ENCODE peak calls at places on chromosomes 4 and X, in ten cellular contexts. W, M, U, B, G, Y, P, V, L and O are unnamed samples.

GRCh38 chrX:140360284-140360683 is 144.6 kb downstream of the SOX3 start:
- DNase-seq in W (no peak), M (no peak), U (no peak), B (no peak), G (no peak), Y (no peak), P (no peak), V (no peak), L (no peak), O (no peak)

GRCh38 chr4:83107636-83108035 is 6.9 kb downstream of the PLAC8 start:
- DNase-seq in W (no peak), M (no peak), U (no peak), B (peak), G (no peak), Y (no peak), P (no peak), V (no peak), L (no peak), O (no peak)

GRCh38 chr4:161419822-161420221 is 744.0 kb downstream of the FSTL5 start:
- DNase-seq in W (no peak), M (no peak), U (no peak), B (no peak), G (no peak), Y (no peak), P (no peak), V (no peak), L (no peak), O (no peak)

GRCh38 chrX:28312259-28312658 is 275.0 kb upstream of the IL1RAPL1 start:
- DNase-seq in W (no peak), M (no peak), U (no peak), B (no peak), G (no peak), Y (no peak), P (no peak), V (no peak), L (no peak), O (no peak)

GRCh38 chr4:89000844-89001360 is 56.1 kb downstream of the FAM13A start:
- DNase-seq in W (no peak), M (peak), U (no peak), B (no peak), G (no peak), Y (peak), P (no peak), V (no peak), L (no peak), O (no peak)

GRCh38 chrX:70553516-70553915 is 108.9 kb downstream of the DLG3 start:
- DNase-seq in W (no peak), M (no peak), U (no peak), B (no peak), G (no peak), Y (no peak), P (no peak), V (no peak), L (no peak), O (peak)

GRCh38 chr4:53592128-53592527 is 842 bp upstream of the LNX1 start:
- DNase-seq in W (no peak), M (no peak), U (no peak), B (no peak), G (no peak), Y (peak), P (no peak), V (no peak), L (no peak), O (no peak)

GRCh38 chrX:7985568-7985967 is 58.4 kb upstream of the PNPLA4 start:
- DNase-seq in W (no peak), M (no peak), U (no peak), B (no peak), G (no peak), Y (no peak), P (no peak), V (no peak), L (no peak), O (no peak)

GRCh38 chr4:154329939-154330338 is 161.7 kb downstream of the DCHS2 start:
- DNase-seq in W (peak), M (no peak), U (peak), B (no peak), G (no peak), Y (no peak), P (no peak), V (no peak), L (no peak), O (no peak)

GRCh38 chr4:150418757-150419410 is 163.1 kb upstream of the MAB21L2 start:
- DNase-seq in W (no peak), M (no peak), U (no peak), B (no peak), G (no peak), Y (no peak), P (no peak), V (no peak), L (no peak), O (no peak)

GRCh38 chr4:150423074-150423473 is 158.9 kb upstream of the MAB21L2 start:
- DNase-seq in W (no peak), M (no peak), U (no peak), B (no peak), G (peak), Y (no peak), P (no peak), V (no peak), L (no peak), O (no peak)

GRCh38 chr4:150421612-150422011 is 160.3 kb upstream of the MAB21L2 start:
- DNase-seq in W (no peak), M (no peak), U (no peak), B (no peak), G (no peak), Y (no peak), P (no peak), V (no peak), L (no peak), O (no peak)

GRCh38 chr4:150423503-150423902 is 158.4 kb upstream of the MAB21L2 start:
- DNase-seq in W (no peak), M (no peak), U (no peak), B (no peak), G (no peak), Y (no peak), P (no peak), V (no peak), L (no peak), O (no peak)

GRCh38 chr4:150419939-150420338 is 162.0 kb upstream of the MAB21L2 start:
- DNase-seq in W (no peak), M (no peak), U (no peak), B (no peak), G (no peak), Y (no peak), P (no peak), V (no peak), L (no peak), O (no peak)
- H3K4me3 ChIP-seq in W (no peak), M (no peak), U (no peak), B (no peak), G (no peak), Y (no peak), P (no peak), V (no peak), L (no peak), O (no peak)

GRCh38 chr4:25535278-25535677 is 120.4 kb upstream of the SLC34A2 start:
- DNase-seq in W (no peak), M (no peak), U (no peak), B (no peak), G (no peak), Y (peak), P (no peak), V (no peak), L (no peak), O (no peak)
- H3K4me3 ChIP-seq in W (no peak), M (no peak), U (no peak), B (no peak), G (no peak), Y (no peak), P (no peak), V (no peak), L (no peak), O (no peak)

DNA sequence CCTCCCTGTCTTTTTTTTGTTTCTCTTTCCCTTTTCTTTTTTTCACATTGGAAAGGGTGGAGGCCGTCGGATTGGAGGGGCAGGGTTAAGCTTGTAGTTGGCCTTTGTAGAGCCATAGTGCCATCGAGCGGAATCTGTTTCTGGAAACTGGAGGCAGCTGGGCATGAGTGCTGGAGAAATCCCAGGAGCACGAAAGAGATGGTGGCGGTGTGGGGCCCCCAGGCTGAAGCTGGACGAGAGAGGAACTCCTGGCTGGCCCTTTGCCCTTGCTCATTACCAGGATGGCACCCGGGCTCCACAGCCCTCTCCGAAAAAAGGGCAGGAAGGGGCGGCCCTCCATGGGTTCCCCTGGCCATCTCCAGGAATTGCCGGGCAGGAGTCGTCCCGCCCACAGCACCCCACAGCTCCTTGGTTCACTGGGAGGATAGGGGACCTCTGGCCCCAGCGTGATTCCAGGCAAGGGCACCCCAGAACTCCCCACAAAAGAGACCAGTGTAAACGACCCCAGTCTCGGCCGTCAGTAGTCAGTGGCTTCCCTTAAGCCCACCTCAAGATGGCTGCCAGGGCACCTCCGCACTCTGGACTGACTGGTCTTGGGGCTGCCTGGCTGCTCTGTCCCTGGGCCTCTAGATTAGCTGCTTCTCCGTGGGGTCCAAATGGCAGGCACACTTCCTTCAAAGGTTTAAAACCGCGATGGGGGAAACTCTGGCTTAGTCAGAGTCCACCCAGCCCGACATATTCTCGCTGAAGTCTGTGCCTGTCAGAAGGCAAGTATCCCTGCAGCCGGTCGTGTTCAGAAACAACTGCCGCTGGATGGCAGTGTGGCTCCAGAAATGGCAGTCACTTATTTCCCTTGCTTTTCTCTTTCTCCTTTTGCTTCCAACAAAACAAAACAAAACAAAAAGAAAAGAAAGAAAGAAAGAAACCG is 74.1 kb downstream of the NBDY start:
- DNase-seq in W (peak), M (peak), U (peak), B (peak), G (peak), Y (no peak), P (peak), V (peak), L (peak), O (no peak)
- H3K4me3 ChIP-seq in W (peak), M (no peak), U (peak), B (no peak), G (no peak), Y (peak), P (peak), V (peak), L (no peak), O (no peak)

DNA sequence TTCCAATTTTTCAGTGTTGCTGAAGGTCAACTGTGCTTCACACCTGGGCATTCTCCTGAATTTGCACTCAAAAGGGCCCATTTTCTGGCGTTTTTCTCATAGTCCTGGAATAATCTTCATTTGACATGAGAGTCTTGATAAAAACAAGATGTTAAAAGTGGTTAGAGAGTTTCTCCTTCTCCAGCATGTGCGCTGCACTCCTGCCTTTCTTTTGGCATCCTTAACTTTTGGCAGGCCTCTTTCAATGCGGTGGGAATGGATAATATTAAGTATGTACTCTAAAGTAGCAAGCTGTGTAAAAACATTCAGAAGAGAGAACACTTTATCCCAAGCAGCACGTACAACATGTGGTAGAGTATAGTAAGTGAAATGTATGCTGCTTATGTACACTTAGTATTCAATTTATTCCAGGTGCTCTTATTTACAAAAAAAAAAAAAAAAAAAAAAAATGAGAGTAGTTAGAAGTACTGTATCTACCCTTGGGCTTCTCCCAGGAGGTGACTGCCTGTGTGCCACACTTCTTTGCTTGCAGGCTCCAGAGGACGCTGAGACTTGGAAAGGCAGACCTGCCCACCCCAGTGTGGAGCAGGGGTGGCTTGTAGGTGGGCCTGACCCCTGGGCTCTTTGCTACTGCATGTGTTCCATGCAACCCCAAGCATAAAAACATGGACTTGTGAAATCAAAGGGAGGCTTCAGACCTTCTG is 3.9 kb downstream of the FGF2 start:
- DNase-seq in W (peak), M (no peak), U (no peak), B (no peak), G (no peak), Y (no peak), P (no peak), V (no peak), L (peak), O (no peak)
- H3K4me3 ChIP-seq in W (no peak), M (no peak), U (peak), B (no peak), G (no peak), Y (no peak), P (no peak), V (no peak), L (no peak), O (no peak)

GRCh38 chr4:39067031-39067430 is 5.0 kb downstream of the KLHL5 start:
- DNase-seq in W (no peak), M (no peak), U (no peak), B (no peak), G (no peak), Y (no peak), P (no peak), V (no peak), L (no peak), O (no peak)

GRCh38 chr4:39061450-39061849 is 582 bp upstream of the KLHL5 start:
- DNase-seq in W (no peak), M (no peak), U (no peak), B (no peak), G (no peak), Y (no peak), P (no peak), V (no peak), L (no peak), O (no peak)

GRCh38 chr4:39062499-39062898 is 467 bp downstream of the KLHL5 start:
- DNase-seq in W (peak), M (no peak), U (no peak), B (no peak), G (no peak), Y (no peak), P (no peak), V (no peak), L (no peak), O (no peak)

GRCh38 chr4:39066371-39066770 is 4.3 kb downstream of the KLHL5 start:
- DNase-seq in W (no peak), M (no peak), U (no peak), B (no peak), G (no peak), Y (no peak), P (no peak), V (no peak), L (no peak), O (no peak)

DNA sequence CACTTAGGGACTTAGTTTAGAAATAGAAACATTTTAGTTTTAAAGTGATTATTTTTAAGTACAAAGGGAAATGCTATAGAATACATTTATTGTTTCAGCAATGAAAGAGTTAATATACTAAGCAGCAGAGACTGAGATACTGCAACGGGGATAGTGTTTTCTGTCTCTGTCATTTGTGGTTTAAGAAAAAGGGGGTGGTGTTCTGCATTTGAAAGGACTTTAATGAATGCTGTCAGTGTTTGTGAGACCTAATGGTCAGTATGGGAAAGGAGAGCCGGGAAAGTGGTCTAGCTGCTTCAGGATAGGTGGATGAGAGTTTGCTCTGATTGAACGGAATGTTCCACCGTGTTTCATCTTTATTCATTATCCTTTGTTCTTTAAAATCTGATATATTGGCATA is at the start of gene KLHL5:
- DNase-seq in W (peak), M (no peak), U (no peak), B (no peak), G (no peak), Y (no peak), P (no peak), V (peak), L (no peak), O (no peak)
- H3K4me3 ChIP-seq in W (no peak), M (no peak), U (no peak), B (no peak), G (no peak), Y (no peak), P (no peak), V (peak), L (no peak), O (no peak)

DNA sequence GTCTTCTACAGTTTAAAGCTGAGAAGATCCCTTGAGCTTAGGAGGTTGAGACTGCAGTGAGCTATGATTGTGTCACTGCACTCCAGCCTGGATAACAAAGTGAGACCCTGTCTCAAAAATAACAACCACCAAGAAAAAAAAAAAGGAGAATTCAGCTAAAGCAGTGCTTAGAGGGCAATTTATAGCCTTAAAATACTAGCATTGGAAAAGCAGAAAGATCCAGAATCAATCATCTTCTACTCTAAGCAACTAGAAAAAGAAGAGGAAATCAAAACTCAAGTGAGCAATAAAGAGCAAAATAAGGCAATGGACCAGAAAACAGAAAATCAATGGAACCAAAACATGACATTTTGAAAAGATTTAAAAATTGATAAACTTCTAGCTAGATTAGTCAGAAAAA is 639 bp upstream of the PI4K2B start:
- DNase-seq in W (no peak), M (no peak), U (no peak), B (no peak), G (no peak), Y (no peak), P (no peak), V (no peak), L (no peak), O (no peak)
- H3K4me3 ChIP-seq in W (peak), M (no peak), U (no peak), B (peak), G (no peak), Y (peak), P (peak), V (peak), L (no peak), O (peak)

DNA sequence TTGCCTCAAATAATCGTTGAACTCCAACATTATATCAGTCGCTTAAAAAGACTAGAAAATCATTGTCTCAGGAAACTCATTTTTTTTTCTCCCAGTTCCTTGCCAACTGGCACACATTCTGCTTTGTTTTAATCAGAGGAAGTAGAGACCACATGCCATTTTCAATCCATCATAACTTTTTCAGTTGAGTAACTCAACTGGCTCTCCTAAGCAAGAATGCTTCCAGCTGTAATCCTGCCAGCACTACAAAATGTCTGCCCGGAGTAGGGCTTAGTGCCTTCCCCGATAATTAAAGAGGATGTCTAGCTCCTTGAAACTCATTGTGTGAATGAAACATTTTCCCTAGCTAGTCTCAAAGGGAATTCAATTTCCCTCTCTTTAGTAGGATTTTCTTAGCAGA is 33.0 kb downstream of the FREM3 start:
- DNase-seq in W (peak), M (no peak), U (no peak), B (no peak), G (no peak), Y (peak), P (peak), V (no peak), L (no peak), O (no peak)
- H3K4me3 ChIP-seq in W (peak), M (no peak), U (no peak), B (no peak), G (no peak), Y (no peak), P (no peak), V (no peak), L (no peak), O (no peak)